ENCODE peak calls at places on chromosomes 12 and 14, in six cellular contexts. V is heart left ventricle, J is stomach, S is esophagus squamous epithelium, U is HCT116, T is Peyer's patch. G is an unnamed sample.

GRCh38 chr12:46217686-46218508 is 50.9 kb downstream of the SLC38A1 start:
- DNase-seq in V (no peak), J (peak; percentile 34), S (no peak), U (no peak), T (no peak), G (no peak)

GRCh38 chr14:29463727-29464370 is 463.8 kb downstream of the PRKD1 start:
- DNase-seq in V (no peak), J (no peak), S (no peak), U (no peak), T (no peak), G (no peak)

GRCh38 chr12:14873440-14874185 is 12.0 kb downstream of the MGP start:
- DNase-seq in V (no peak), J (no peak), S (no peak), U (no peak), T (no peak), G (no peak)

GRCh38 chr12:92571169-92571568 is 131.6 kb upstream of the PLEKHG7 start:
- DNase-seq in V (no peak), J (no peak), S (no peak), U (no peak), T (no peak), G (no peak)

GRCh38 chr12:44379827-44380226 is 496.3 kb downstream of the NELL2 start:
- DNase-seq in V (no peak), J (no peak), S (no peak), U (no peak), T (no peak), G (peak; percentile 3)

GRCh38 chr14:28142400-28143015 is 624.1 kb upstream of the FOXG1 start:
- DNase-seq in V (no peak), J (no peak), S (no peak), U (no peak), T (no peak), G (no peak)

GRCh38 chr14:100692859-100693558 is 33.7 kb upstream of the DLK1 start:
- DNase-seq in V (no peak), J (no peak), S (no peak), U (peak; percentile 91), T (no peak), G (no peak)

GRCh38 chr12:16021026-16021425 is 109.9 kb downstream of the DERA start:
- DNase-seq in V (no peak), J (no peak), S (no peak), U (no peak), T (no peak), G (no peak)

GRCh38 chr12:93727911-93728310 is 50.7 kb downstream of the CRADD start:
- DNase-seq in V (no peak), J (no peak), S (no peak), U (no peak), T (no peak), G (no peak)

GRCh38 chr12:57624441-57625220 is 8.4 kb downstream of the B4GALNT1 start:
- DNase-seq in V (no peak), J (no peak), S (no peak), U (no peak), T (no peak), G (no peak)

GRCh38 chr12:6062427-6063378 is 61.8 kb downstream of the VWF start:
- DNase-seq in V (peak; percentile 52), J (peak; percentile 53), S (no peak), U (no peak), T (peak; percentile 68), G (peak; percentile 49)

GRCh38 chr12:84172823-84173424 is 739.7 kb downstream of the SLC6A15 start:
- DNase-seq in V (no peak), J (no peak), S (no peak), U (no peak), T (no peak), G (no peak)

GRCh38 chr14:95361373-95362179 is 41.9 kb upstream of the CLMN start:
- DNase-seq in V (peak; percentile 49), J (peak; percentile 66), S (no peak), U (peak; percentile 24), T (peak; percentile 68), G (peak; percentile 49)

GRCh38 chr12:57795354-57795753 is 12.8 kb downstream of the TSFM start:
- DNase-seq in V (no peak), J (no peak), S (no peak), U (no peak), T (no peak), G (no peak)

GRCh38 chr12:70664463-70664862 is 27.2 kb upstream of the PTPRB start:
- DNase-seq in V (no peak), J (no peak), S (no peak), U (no peak), T (no peak), G (no peak)

GRCh38 chr12:90899456-90900182 is 55.4 kb downstream of the CCER1 start:
- DNase-seq in V (no peak), J (no peak), S (no peak), U (no peak), T (no peak), G (no peak)

GRCh38 chr12:89825591-89826449 is 117.2 kb upstream of the ATP2B1 start:
- DNase-seq in V (no peak), J (no peak), S (no peak), U (peak; percentile 28), T (no peak), G (no peak)

GRCh38 chr12:119601877-119602536 is 8.4 kb downstream of the TMEM233 start:
- DNase-seq in V (no peak), J (no peak), S (no peak), U (no peak), T (no peak), G (peak; percentile 31)

GRCh38 chr12:113235976-113236375 is 14.7 kb downstream of the TPCN1 start:
- DNase-seq in V (no peak), J (peak; percentile 4), S (no peak), U (no peak), T (no peak), G (peak; percentile 83)

GRCh38 chr12:125272252-125272980 is 207.2 kb downstream of the AACS start:
- DNase-seq in V (no peak), J (no peak), S (no peak), U (no peak), T (no peak), G (no peak)

GRCh38 chr14:58637040-58637390 is 747 bp upstream of the DACT1 start:
- DNase-seq in V (peak; percentile 51), J (peak; percentile 54), S (no peak), U (no peak), T (no peak), G (peak; percentile 51)

GRCh38 chr12:110656071-110656655 is 32.8 kb downstream of the HVCN1 start:
- DNase-seq in V (no peak), J (no peak), S (no peak), U (no peak), T (no peak), G (no peak)

GRCh38 chr14:92564361-92565039 is 50.9 kb downstream of the RIN3 start:
- DNase-seq in V (peak; percentile 42), J (no peak), S (no peak), U (no peak), T (no peak), G (no peak)

GRCh38 chr14:48788771-48789170 is 797.4 kb downstream of the RPS29 start:
- DNase-seq in V (no peak), J (no peak), S (no peak), U (no peak), T (no peak), G (no peak)

DNA sequence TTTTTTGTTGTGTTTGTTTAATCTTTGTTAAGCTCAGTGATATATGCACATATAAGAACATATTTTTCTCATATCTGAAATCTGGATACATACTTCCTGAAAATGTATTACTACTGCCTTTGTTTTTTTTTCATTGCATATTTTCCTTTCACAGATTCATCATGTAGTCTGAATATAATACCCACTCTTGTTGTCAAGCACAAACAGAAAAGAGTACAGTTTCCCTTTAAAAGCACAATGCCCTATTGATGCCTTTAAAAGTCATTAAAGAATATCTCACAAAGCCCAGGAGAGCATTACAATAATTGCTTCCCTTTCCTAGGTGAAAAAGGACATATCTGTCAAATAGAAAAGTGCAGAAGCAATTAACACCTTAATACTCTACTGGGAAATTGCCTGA is 107.5 kb downstream of the GRIP1 start:
- DNase-seq in V (no peak), J (no peak), S (no peak), U (no peak), T (no peak), G (no peak)
- H3K27me3 ChIP-seq in V (no peaks in the 10 kb centered on the region), J (no peaks in the 10 kb centered on the region), S (no peaks in the 10 kb centered on the region), U (peaks cover 63% of the 10 kb centered on the region), T (no peaks in the 10 kb centered on the region), G (no peaks in the 10 kb centered on the region)

GRCh38 chr14:67766035-67766680 is 50.2 kb downstream of the ZFYVE26 start:
- DNase-seq in V (no peak), J (no peak), S (no peak), U (no peak), T (no peak), G (no peak)
- TF ChIP-seq POLR2A in V (no peak), J (no peak), S (no peak), U (no peak), T (no peak), G (no peak)

GRCh38 chr14:75427482-75428229 is at the start of gene JDP2:
- DNase-seq in V (peak; percentile 97), J (peak; percentile 92), S (no peak), U (peak; percentile 22), T (peak; percentile 93), G (peak; percentile 82)
- TF ChIP-seq CTCF in V (peak; percentile 9), J (no peak), S (peak; percentile 18), U (no peak), T (peak; percentile 30), G (peak; percentile 23)

DNA sequence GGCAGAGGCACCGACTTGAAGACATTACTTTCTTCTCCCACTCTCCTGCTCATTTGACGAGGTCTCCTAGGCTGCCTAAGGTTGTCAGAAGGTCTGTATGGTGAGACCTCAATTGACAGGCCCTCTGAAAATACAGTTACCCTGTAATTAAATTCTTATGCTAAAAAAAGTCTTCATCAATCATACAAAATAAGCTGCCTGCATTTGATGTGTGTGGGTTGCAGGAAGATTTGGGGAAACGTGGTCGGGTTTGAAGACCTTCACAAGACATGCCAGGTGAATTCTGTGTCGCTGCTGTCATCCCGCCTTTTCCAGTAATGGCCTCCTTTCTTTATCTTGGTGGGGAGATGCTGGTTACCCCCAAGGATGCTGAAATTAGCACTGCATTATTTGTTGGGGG is 299.4 kb downstream of the CACNA1C start:
- DNase-seq in V (no peak), J (no peak), S (no peak), U (no peak), T (no peak), G (no peak)
- H3K27me3 ChIP-seq in V (no peaks in the 10 kb centered on the region), J (no peaks in the 10 kb centered on the region), S (no peaks in the 10 kb centered on the region), U (no peaks in the 10 kb centered on the region), T (no peaks in the 10 kb centered on the region), G (no peaks in the 10 kb centered on the region)

GRCh38 chr14:77565289-77566081 is 51.0 kb downstream of the SPTLC2 start:
- DNase-seq in V (no peak), J (no peak), S (no peak), U (no peak), T (no peak), G (no peak)
- TF ChIP-seq POLR2A in V (no peak), J (no peak), S (no peak), U (no peak), T (no peak), G (no peak)

GRCh38 chr14:22811752-22812151 is 3.5 kb downstream of the SLC7A7 start:
- DNase-seq in V (no peak), J (no peak), S (no peak), U (no peak), T (no peak), G (no peak)

GRCh38 chr14:22814945-22815713 is at the start of gene SLC7A7:
- DNase-seq in V (no peak), J (no peak), S (no peak), U (no peak), T (peak; percentile 69), G (no peak)

GRCh38 chr14:22813145-22813544 is 2.1 kb downstream of the SLC7A7 start:
- DNase-seq in V (no peak), J (no peak), S (no peak), U (no peak), T (no peak), G (peak; percentile 51)

GRCh38 chr14:22814373-22814772 is 862 bp downstream of the SLC7A7 start:
- DNase-seq in V (no peak), J (no peak), S (no peak), U (no peak), T (no peak), G (no peak)

GRCh38 chr14:22812744-22813143 is 2.5 kb downstream of the SLC7A7 start:
- DNase-seq in V (no peak), J (no peak), S (no peak), U (no peak), T (no peak), G (no peak)
- TF ChIP-seq CTCF in V (no peak), J (no peak), S (no peak), U (no peak), T (no peak), G (no peak)

G was measured in thyroid gland.